ENCODE peak calls at places on chromosomes 6 and 20, in ten cellular contexts. G is NCI-H524; C is stimulated activated CD8-positive, alpha-beta memory T cell treated with anti-CD3 and anti-CD28 coated beads, Interleukin-2, amount 100 ng/mL, for 1 hour; X is AG08396; M is non-pigmented ciliary epithelial cell; Z is fibroblast of mammary gland; Q is HT1080; D is dermis microvascular lymphatic vessel endothelial cell; W is skeletal muscle cell; L is cardiac muscle cell. N is an unnamed sample.

GRCh38 chr20:33837096-33837830 is 26.1 kb downstream of the CHMP4B start:
- DNase-seq in G (no peak), C (no peak), X (no peak), M (no peak), Z (no peak), Q (no peak), D (no peak), W (no peak), L (no peak), N (no peak)

GRCh38 chr6:121847806-121848522 is 412.5 kb downstream of the GJA1 start:
- DNase-seq in G (peak), C (no peak), X (no peak), M (no peak), Z (no peak), Q (no peak), D (no peak), W (no peak), L (no peak), N (no peak)

GRCh38 chr6:165776699-165777098 is 113.7 kb upstream of the PDE10A start:
- DNase-seq in G (no peak), C (no peak), X (no peak), M (no peak), Z (no peak), Q (no peak), D (no peak), W (no peak), L (no peak), N (no peak)

GRCh38 chr20:36312724-36313441 is 6.7 kb downstream of the DLGAP4 start:
- DNase-seq in G (no peak), C (no peak), X (no peak), M (no peak), Z (no peak), Q (no peak), D (no peak), W (no peak), L (no peak), N (no peak)

GRCh38 chr20:8330785-8331699 is 199.0 kb downstream of the PLCB1 start:
- DNase-seq in G (no peak), C (no peak), X (no peak), M (peak), Z (no peak), Q (peak), D (no peak), W (no peak), L (peak), N (no peak)

GRCh38 chr20:7868108-7868507 is 72.2 kb downstream of the HAO1 start:
- DNase-seq in G (no peak), C (no peak), X (no peak), M (no peak), Z (no peak), Q (no peak), D (no peak), W (no peak), L (no peak), N (no peak)

GRCh38 chr6:26155066-26155925 is 68.1 kb downstream of the HFE start:
- DNase-seq in G (peak), C (no peak), X (no peak), M (no peak), Z (no peak), Q (peak), D (peak), W (no peak), L (peak), N (no peak)

GRCh38 chr6:14964901-14965300 is 281.0 kb upstream of the JARID2 start:
- DNase-seq in G (peak), C (no peak), X (no peak), M (no peak), Z (no peak), Q (no peak), D (no peak), W (no peak), L (no peak), N (no peak)